ENCODE peak calls at places on chromosomes 2 and 18, in nine cellular contexts. V, G, C, J, D, T, P, E and M are unnamed samples. For H3K27me3, H3K9me3 and H3K36me3, the result is how much of the 10 kb centered on the place peaks cover.

GRCh38 chr2:160091381-160091780 is 29.0 kb upstream of the PLA2R1 start:
- DNase-seq in V (no peak), G (no peak), C (no peak), J (peak), D (no peak), T (no peak), P (no peak), E (no peak), M (no peak)

GRCh38 chr2:102657770-102658169 is 38.4 kb downstream of the SLC9A2 start:
- DNase-seq in V (no peak), G (no peak), C (no peak), J (no peak), D (no peak), T (no peak), P (no peak), E (no peak), M (no peak)

GRCh38 chr18:6561029-6561861 is 146.5 kb upstream of the L3MBTL4 start:
- DNase-seq in V (no peak), G (peak), C (no peak), J (no peak), D (peak), T (no peak), P (peak), E (no peak), M (no peak)

GRCh38 chr18:47175283-47175894 is 775 bp downstream of the IER3IP1 start:
- DNase-seq in V (no peak), G (peak), C (no peak), J (no peak), D (peak), T (no peak), P (no peak), E (no peak), M (no peak)

GRCh38 chr2:179622635-179623034 is 238.8 kb downstream of the ZNF385B start:
- DNase-seq in V (no peak), G (peak), C (no peak), J (no peak), D (no peak), T (no peak), P (no peak), E (no peak), M (no peak)

GRCh38 chr2:68767996-68768395 is 33.4 kb downstream of the ARHGAP25 start:
- DNase-seq in V (no peak), G (no peak), C (no peak), J (no peak), D (no peak), T (no peak), P (no peak), E (no peak), M (no peak)

GRCh38 chr2:173749315-173749714 is 215.9 kb downstream of the SP3 start:
- DNase-seq in V (no peak), G (no peak), C (no peak), J (no peak), D (no peak), T (no peak), P (no peak), E (peak), M (no peak)

GRCh38 chr2:28277466-28277865 is 115.2 kb upstream of the FOSL2 start:
- DNase-seq in V (no peak), G (no peak), C (no peak), J (no peak), D (no peak), T (no peak), P (no peak), E (no peak), M (no peak)

GRCh38 chr2:217331577-217332139 is 471.8 kb upstream of the TNP1 start:
- DNase-seq in V (no peak), G (no peak), C (no peak), J (peak), D (no peak), T (no peak), P (peak), E (peak), M (no peak)

GRCh38 chr18:6482198-6482977 is 67.7 kb upstream of the L3MBTL4 start:
- DNase-seq in V (peak), G (peak), C (no peak), J (no peak), D (peak), T (peak), P (peak), E (peak), M (no peak)

GRCh38 chr2:172931256-172931894 is 144.3 kb upstream of the MAP3K20 start:
- DNase-seq in V (no peak), G (peak), C (no peak), J (peak), D (no peak), T (no peak), P (no peak), E (no peak), M (peak)

GRCh38 chr18:59961086-59961485 is 61.3 kb downstream of the PMAIP1 start:
- DNase-seq in V (no peak), G (no peak), C (no peak), J (no peak), D (no peak), T (no peak), P (no peak), E (no peak), M (no peak)

GRCh38 chr18:28062446-28062845 is 114.5 kb downstream of the CDH2 start:
- DNase-seq in V (no peak), G (no peak), C (no peak), J (no peak), D (no peak), T (no peak), P (no peak), E (no peak), M (no peak)

GRCh38 chr18:24016643-24017042 is 2.1 kb downstream of the TTC39C start:
- DNase-seq in V (no peak), G (no peak), C (no peak), J (no peak), D (no peak), T (no peak), P (no peak), E (peak), M (no peak)

GRCh38 chr2:176156301-176156958 is 677 bp upstream of the HOXD3 start:
- DNase-seq in V (no peak), G (no peak), C (no peak), J (no peak), D (no peak), T (no peak), P (no peak), E (no peak), M (no peak)

GRCh38 chr2:176157499-176158305 is 595 bp downstream of the HOXD3 start:
- DNase-seq in V (no peak), G (no peak), C (no peak), J (no peak), D (no peak), T (no peak), P (no peak), E (no peak), M (no peak)

GRCh38 chr2:176156959-176157498 is at the start of gene HOXD3:
- DNase-seq in V (no peak), G (no peak), C (no peak), J (no peak), D (no peak), T (no peak), P (no peak), E (no peak), M (no peak)

GRCh38 chr2:176154853-176155252 is 2.3 kb upstream of the HOXD3 start:
- DNase-seq in V (no peak), G (no peak), C (no peak), J (no peak), D (no peak), T (no peak), P (no peak), E (no peak), M (no peak)

GRCh38 chr2:176155341-176156044 is 1.6 kb upstream of the HOXD3 start:
- DNase-seq in V (no peak), G (no peak), C (no peak), J (no peak), D (no peak), T (no peak), P (no peak), E (no peak), M (no peak)
- H3K27me3 ChIP-seq in V (under half), G (under half), C (half or more), J (half or more), D (under half), T (half or more), P (under half), E (under half), M (under half)

DNA sequence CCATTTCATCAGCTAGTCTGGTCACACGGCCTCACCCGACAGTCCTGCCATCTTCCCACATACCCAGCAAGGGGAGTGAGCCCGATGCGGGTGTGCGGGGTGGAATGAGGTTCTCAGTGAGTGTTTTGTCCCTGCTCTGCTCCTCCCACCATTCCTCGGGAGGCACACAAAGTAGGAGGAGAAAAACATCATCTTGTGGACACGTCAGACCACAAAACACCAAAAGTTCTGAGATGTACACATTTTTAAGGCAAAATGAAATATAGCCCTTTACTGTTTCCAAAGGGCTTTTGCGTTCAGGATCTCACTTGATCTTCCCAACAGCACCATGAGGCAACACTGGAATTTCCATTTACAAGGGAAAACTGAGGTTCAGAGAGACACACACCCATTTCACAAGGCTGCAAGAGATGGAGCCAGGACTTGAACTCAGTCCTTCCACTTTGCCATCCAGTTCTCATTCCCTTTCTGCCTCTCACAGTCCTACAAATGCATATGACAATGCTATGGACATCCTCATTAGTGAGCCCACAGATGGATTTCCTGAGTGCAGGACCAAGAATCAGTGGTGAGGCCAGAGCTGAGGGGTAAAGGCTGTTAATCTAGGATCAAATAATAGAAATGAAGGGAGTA is 136.2 kb upstream of the MYCN start:
- DNase-seq in V (no peak), G (no peak), C (no peak), J (no peak), D (no peak), T (no peak), P (no peak), E (no peak), M (no peak)
- H3K9me3 ChIP-seq in V (under half), G (under half), C (under half), J (under half), D (under half), T (under half), P (under half), E (under half), M (under half)

GRCh38 chr2:38254796-38255195 is 122.3 kb downstream of the ATL2 start:
- DNase-seq in V (no peak), G (no peak), C (no peak), J (peak), D (no peak), T (no peak), P (no peak), E (no peak), M (no peak)
- H3K36me3 ChIP-seq in V (under half), G (under half), C (under half), J (under half), D (under half), T (under half), P (under half), E (under half), M (under half)

DNA sequence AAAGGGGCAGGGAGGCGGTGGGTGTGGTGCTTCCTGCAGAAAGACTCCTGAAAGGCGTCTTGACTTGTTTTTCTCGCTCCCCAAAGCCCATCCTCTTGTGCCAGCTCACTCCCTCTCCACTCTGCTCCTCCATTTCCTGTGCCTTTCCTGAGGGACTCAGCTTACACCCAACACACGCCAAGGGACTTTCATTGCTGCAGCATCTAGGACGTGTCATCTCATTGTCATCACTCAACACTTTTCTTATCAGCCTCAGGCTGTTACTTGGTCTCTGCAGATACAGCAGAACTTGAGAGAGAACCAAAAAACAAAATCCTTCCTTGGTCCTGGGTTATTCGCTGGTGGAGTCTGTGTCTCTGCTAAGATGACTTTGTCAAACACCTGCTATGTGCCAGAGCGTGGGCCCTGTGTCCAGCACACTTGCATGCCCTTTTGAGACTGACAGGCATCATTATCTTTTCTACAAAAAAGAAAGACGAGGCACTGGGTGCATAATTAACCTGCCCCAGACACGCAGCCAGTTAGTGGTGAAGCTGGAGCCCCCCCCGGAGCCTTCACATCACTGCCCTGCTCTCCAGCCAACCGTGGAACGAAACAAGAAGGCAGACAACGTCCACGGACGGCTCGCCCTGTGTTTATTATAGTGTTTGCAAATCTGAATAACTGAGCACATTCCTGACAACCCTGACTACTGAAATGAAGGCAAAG is 261.7 kb upstream of the HDAC4 start:
- DNase-seq in V (no peak), G (no peak), C (no peak), J (no peak), D (no peak), T (no peak), P (no peak), E (no peak), M (no peak)
- H3K27me3 ChIP-seq in V (under half), G (under half), C (under half), J (half or more), D (under half), T (under half), P (under half), E (under half), M (under half)

GRCh38 chr2:4110273-4110672 is 406.9 kb downstream of the DCDC2C start:
- DNase-seq in V (no peak), G (no peak), C (no peak), J (no peak), D (no peak), T (no peak), P (no peak), E (no peak), M (no peak)
- H3K9me3 ChIP-seq in V (under half), G (under half), C (under half), J (under half), D (under half), T (under half), P (under half), E (under half), M (under half)

GRCh38 chr2:232551289-232551688 is 800 bp downstream of the EIF4E2 start:
- DNase-seq in V (no peak), G (no peak), C (no peak), J (no peak), D (no peak), T (no peak), P (no peak), E (no peak), M (no peak)

GRCh38 chr2:232550351-232551261 is at the start of the genes EIF4E2 and TIGD1:
- DNase-seq in V (peak), G (peak), C (peak), J (peak), D (peak), T (peak), P (peak), E (peak), M (peak)

GRCh38 chr2:232551776-232552175 is 1.3 kb downstream of the EIF4E2 start:
- DNase-seq in V (no peak), G (no peak), C (no peak), J (no peak), D (no peak), T (no peak), P (no peak), E (no peak), M (no peak)

DNA sequence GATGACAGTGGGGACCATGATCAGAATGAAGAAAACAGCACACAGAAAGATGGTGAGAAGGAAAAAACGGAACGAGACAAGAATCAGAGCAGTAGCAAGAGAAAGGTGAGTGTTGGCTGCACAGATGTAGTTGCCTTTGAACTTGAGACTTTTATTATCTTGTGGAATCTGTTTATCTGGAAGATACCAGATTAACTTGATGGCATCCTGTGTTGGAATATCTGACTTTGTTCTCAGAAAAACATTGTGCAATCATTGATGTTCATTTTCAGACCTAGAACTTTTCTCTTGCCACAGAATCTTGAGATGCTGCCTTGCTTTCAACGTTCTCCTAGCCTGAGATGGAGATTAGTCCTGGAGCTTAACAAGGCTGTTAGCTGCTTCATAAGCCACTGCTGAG is 5.9 kb downstream of the EIF4E2 start:
- DNase-seq in V (no peak), G (no peak), C (no peak), J (no peak), D (no peak), T (no peak), P (no peak), E (no peak), M (no peak)
- H3K36me3 ChIP-seq in V (under half), G (under half), C (under half), J (under half), D (under half), T (half or more), P (under half), E (half or more), M (under half)

DNA sequence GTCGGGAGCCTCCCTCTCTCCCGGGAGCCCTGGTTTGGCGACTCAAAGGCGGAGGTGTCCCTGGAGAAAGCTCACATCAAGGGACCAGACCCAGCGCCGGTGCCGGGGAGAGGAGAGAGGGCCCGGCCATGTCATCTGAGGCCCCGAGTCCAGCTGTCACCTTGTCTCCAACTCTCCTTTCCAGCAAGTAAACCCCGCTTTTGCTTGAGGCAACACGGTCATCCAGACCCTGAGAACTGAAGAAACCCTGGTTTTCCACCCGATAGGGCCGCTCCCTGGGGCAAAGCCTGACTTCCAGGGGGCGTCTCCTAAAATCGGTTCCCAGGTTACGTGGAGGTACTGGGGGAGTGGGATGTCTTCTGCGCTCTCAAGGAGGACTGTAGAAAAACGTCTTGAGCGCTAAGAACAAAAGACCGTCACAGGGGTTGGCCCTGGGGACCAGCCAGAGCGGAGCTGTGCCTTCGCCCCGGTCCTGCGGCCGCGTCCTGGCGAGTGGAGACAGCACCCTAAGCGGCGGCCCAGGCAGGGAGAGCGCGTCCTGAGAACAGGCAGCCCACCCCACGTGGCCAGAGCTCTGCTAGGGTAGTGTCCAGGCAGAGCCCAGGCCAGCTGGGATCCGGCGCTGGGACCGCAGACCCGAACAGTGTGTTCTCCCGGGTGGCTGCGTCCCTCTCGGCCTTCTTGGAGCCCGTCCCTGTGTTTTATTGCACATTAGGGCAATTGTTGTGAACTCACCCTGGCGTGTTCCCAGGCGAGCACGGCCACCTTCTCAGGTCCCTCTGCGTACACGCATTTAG is 55.7 kb downstream of the TMEM18 start:
- DNase-seq in V (no peak), G (no peak), C (no peak), J (no peak), D (no peak), T (no peak), P (peak), E (no peak), M (no peak)
- H3K27me3 ChIP-seq in V (under half), G (under half), C (under half), J (under half), D (under half), T (under half), P (under half), E (under half), M (under half)

GRCh38 chr2:3034856-3035255 is 342.8 kb downstream of the EIPR1 start:
- DNase-seq in V (no peak), G (no peak), C (no peak), J (no peak), D (no peak), T (no peak), P (no peak), E (no peak), M (no peak)
- H3K9me3 ChIP-seq in V (under half), G (under half), C (under half), J (under half), D (under half), T (under half), P (under half), E (under half), M (under half)